ENCODE peak calls at places on chromosomes 6 and 20, in six cellular contexts. J, C, A, K, O and D are unnamed samples.

GRCh38 chr6:123784330-123784729 is 19.3 kb upstream of the NKAIN2 start:
- DNase-seq in K (no peak), C (no peak), A (no peak), O (no peak), J (no peak), D (no peak)

GRCh38 chr6:69907981-69908498 is 41.7 kb downstream of the COL19A1 start:
- DNase-seq in A (no peak), J (no peak), C (peak; percentile 62), K (no peak), O (no peak), D (peak; percentile 81)

GRCh38 chr6:55980627-55981211 is 105.3 kb upstream of the BMP5 start:
- DNase-seq in J (peak; percentile 52), A (no peak), K (no peak), O (peak; percentile 16), C (peak; percentile 82), D (no peak)

GRCh38 chr6:125094563-125094962 is 59.0 kb upstream of the TPD52L1 start:
- DNase-seq in C (no peak), O (no peak), A (no peak), J (no peak), K (no peak), D (peak; percentile 64)

GRCh38 chr6:157954150-157955117 is 27.2 kb upstream of the SYNJ2 start:
- DNase-seq in K (no peak), O (no peak), J (no peak), A (no peak), C (peak; percentile 18), D (no peak)

GRCh38 chr20:42955713-42956112 is 234.0 kb downstream of the PTPRT start:
- DNase-seq in A (no peak), J (no peak), K (no peak), O (no peak), C (no peak), D (no peak)

GRCh38 chr6:397604-398003 is 6.1 kb downstream of the IRF4 start:
- DNase-seq in J (no peak), O (no peak), K (no peak), A (no peak), C (no peak), D (no peak)

GRCh38 chr6:16089232-16089843 is 39.5 kb upstream of the MYLIP start:
- DNase-seq in O (no peak), A (no peak), C (no peak), K (no peak), J (no peak), D (no peak)

GRCh38 chr20:20327756-20328155 is 40.1 kb upstream of the INSM1 start:
- DNase-seq in A (no peak), C (no peak), K (no peak), J (no peak), O (no peak), D (no peak)